ENCODE peak calls at places on chromosomes 11 and 22, in nine cellular contexts. J, K, D, G, O, B, F, A and E are unnamed samples. For H3K4me1, the result is how much of the 10 kb centered on the place peaks cover.

GRCh38 chr22:37496651-37497599 is 10.7 kb upstream of the MFNG start:
- DNase-seq in A (peak), G (no peak), F (no peak), D (no peak), B (no peak), J (peak), O (no peak), K (no peak), E (no peak)

GRCh38 chr11:2128512-2129322 is 10.5 kb downstream of the IGF2 start:
- DNase-seq in A (no peak), G (no peak), D (peak), O (no peak), F (no peak), J (no peak), K (no peak), B (no peak), E (no peak)

GRCh38 chr22:28187612-28188011 is 268.6 kb upstream of the PITPNB start:
- DNase-seq in D (no peak), F (no peak), B (no peak), G (no peak), K (no peak), A (no peak), J (no peak), O (no peak), E (no peak)

GRCh38 chr11:29957406-29957805 is 59.4 kb downstream of the KCNA4 start:
- DNase-seq in G (no peak), D (no peak), F (no peak), K (no peak), O (no peak), B (no peak), J (no peak), A (no peak), E (no peak)

GRCh38 chr11:71307811-71308645 is 55.7 kb upstream of the SHANK2 start:
- DNase-seq in J (no peak), O (no peak), G (peak), D (no peak), F (no peak), B (peak), K (peak), A (no peak), E (no peak)

GRCh38 chr11:70882716-70883085 is 369.7 kb downstream of the SHANK2 start:
- DNase-seq in O (no peak), K (no peak), J (no peak), B (no peak), F (no peak), A (no peak), D (no peak), G (no peak), E (no peak)

GRCh38 chr22:31103899-31104694 is 3.3 kb downstream of the SELENOM start:
- DNase-seq in J (no peak), B (no peak), A (no peak), O (peak), G (peak), K (peak), D (no peak), F (no peak), E (peak)

GRCh38 chr22:17266261-17266971 is 47.2 kb upstream of the ADA2 start:
- DNase-seq in F (no peak), B (no peak), J (no peak), G (no peak), D (no peak), O (peak), K (no peak), A (no peak), E (peak)

GRCh38 chr11:29173660-29174062 is 843.2 kb downstream of the KCNA4 start:
- DNase-seq in B (no peak), D (peak), J (peak), G (no peak), F (no peak), O (no peak), A (peak), K (no peak), E (no peak)

GRCh38 chr11:7143908-7144307 is 55.1 kb downstream of the RBMXL2 start:
- DNase-seq in O (no peak), K (no peak), B (no peak), G (no peak), D (no peak), A (no peak), J (peak), F (no peak), E (no peak)

GRCh38 chr11:111841370-111842053 is 29.9 kb downstream of the ALG9 start:
- DNase-seq in A (peak), B (peak), O (peak), K (peak), G (peak), J (peak), F (peak), D (peak), E (peak)

GRCh38 chr11:12556788-12557384 is 117.3 kb upstream of the TEAD1 start:
- DNase-seq in K (peak), J (peak), F (peak), G (no peak), B (peak), A (peak), D (peak), O (peak), E (peak)

GRCh38 chr11:60165946-60166345 is 16.9 kb downstream of the MS4A6A start:
- DNase-seq in F (no peak), O (no peak), A (no peak), K (no peak), B (no peak), J (no peak), D (no peak), G (no peak), E (no peak)

GRCh38 chr22:39287076-39287743 is 32.2 kb downstream of the RPL3 start:
- DNase-seq in K (no peak), B (no peak), J (no peak), A (no peak), O (no peak), D (no peak), F (no peak), G (peak), E (no peak)

GRCh38 chr11:34641456-34641855 is 20.6 kb downstream of the EHF start:
- DNase-seq in A (no peak), O (no peak), D (no peak), F (no peak), B (no peak), G (no peak), J (no peak), K (no peak), E (no peak)

GRCh38 chr11:95414217-95414616 is 183.2 kb upstream of the SESN3 start:
- DNase-seq in A (no peak), D (no peak), G (no peak), F (no peak), B (no peak), J (no peak), K (no peak), O (no peak), E (no peak)

GRCh38 chr11:86704710-86705109 is 32.3 kb upstream of the ME3 start:
- DNase-seq in G (no peak), A (no peak), B (no peak), O (no peak), D (no peak), F (no peak), J (no peak), K (no peak), E (no peak)

GRCh38 chr11:82185925-82186324 is 547.7 kb downstream of the FAM181B start:
- DNase-seq in B (no peak), K (no peak), G (no peak), O (no peak), J (no peak), A (no peak), F (no peak), D (no peak), E (no peak)

GRCh38 chr11:6365659-6366058 is 24.6 kb upstream of the SMPD1 start:
- DNase-seq in F (no peak), D (peak), K (no peak), A (no peak), B (peak), O (peak), G (no peak), J (no peak), E (no peak)

GRCh38 chr11:64545605-64546004 is 45.4 kb upstream of the SLC22A12 start:
- DNase-seq in O (no peak), F (no peak), J (peak), K (no peak), D (no peak), A (peak), G (peak), B (no peak), E (peak)

GRCh38 chr22:50627452-50627913 is 469 bp downstream of the ARSA start:
- DNase-seq in D (peak), F (no peak), K (peak), B (peak), J (no peak), G (peak), O (peak), A (no peak), E (no peak)

GRCh38 chr11:96122601-96123044 is 198.7 kb upstream of the MTMR2 start:
- DNase-seq in O (no peak), A (no peak), J (peak), B (no peak), G (no peak), F (no peak), D (no peak), K (no peak), E (no peak)

GRCh38 chr11:12761029-12761428 is 86.8 kb downstream of the TEAD1 start:
- DNase-seq in O (no peak), F (no peak), A (no peak), B (no peak), K (no peak), G (no peak), J (peak), D (no peak), E (no peak)

GRCh38 chr11:111680486-111681175 is 78.4 kb downstream of the SIK2 start:
- DNase-seq in B (no peak), O (no peak), D (no peak), J (no peak), F (no peak), A (no peak), K (no peak), G (no peak), E (no peak)

GRCh38 chr22:19194751-19195536 is 16.4 kb upstream of the SLC25A1 start:
- DNase-seq in F (no peak), K (peak), B (no peak), G (no peak), J (no peak), O (no peak), D (no peak), A (no peak), E (no peak)

GRCh38 chr11:131044851-131045250 is 128.6 kb upstream of the SNX19 start:
- DNase-seq in O (no peak), B (no peak), G (no peak), A (no peak), J (no peak), K (no peak), D (no peak), F (no peak), E (no peak)

GRCh38 chr11:8584511-8584910 is 9.5 kb downstream of the STK33 start:
- DNase-seq in A (no peak), K (no peak), B (no peak), D (peak), J (no peak), O (no peak), G (no peak), F (no peak), E (no peak)

GRCh38 chr11:34149786-34150185 is 44.4 kb downstream of the NAT10 start:
- DNase-seq in D (no peak), B (no peak), F (no peak), K (no peak), J (no peak), G (no peak), A (peak), O (no peak), E (no peak)

GRCh38 chr11:11821899-11822298 is 19.9 kb upstream of the USP47 start:
- DNase-seq in A (no peak), G (no peak), K (no peak), B (no peak), J (peak), F (no peak), D (no peak), O (no peak), E (no peak)

GRCh38 chr11:29432719-29433325 is 584.0 kb downstream of the KCNA4 start:
- DNase-seq in F (no peak), K (no peak), B (no peak), O (no peak), D (peak), A (peak), G (no peak), J (peak), E (no peak)

GRCh38 chr11:28715726-28716125 is 607.5 kb downstream of the METTL15 start:
- DNase-seq in D (no peak), G (no peak), A (no peak), B (no peak), J (no peak), O (no peak), F (no peak), K (no peak), E (no peak)

GRCh38 chr22:22195265-22196017 is 49.1 kb upstream of the VPREB1 start:
- DNase-seq in G (peak), B (peak), D (peak), A (peak), F (no peak), J (peak), O (peak), K (no peak), E (peak)

GRCh38 chr11:124633355-124633754 is 10.7 kb downstream of the TBRG1 start:
- DNase-seq in O (no peak), G (no peak), F (no peak), B (no peak), A (peak), D (no peak), K (no peak), J (peak), E (no peak)

GRCh38 chr22:47457509-47458300 is 695.3 kb downstream of the TBC1D22A start:
- DNase-seq in A (no peak), G (no peak), F (no peak), B (no peak), K (no peak), J (no peak), O (no peak), D (no peak), E (no peak)
- H3K4me1 ChIP-seq in A (under half), G (under half), F (under half), B (under half), K (under half), J (under half), O (under half), D (under half), E (under half)

GRCh38 chr22:41780714-41781507 is 19.6 kb upstream of the CCDC134 start:
- DNase-seq in G (peak), J (peak), D (peak), F (no peak), O (peak), K (peak), B (peak), A (no peak), E (peak)
- H3K27ac ChIP-seq in G (peak), J (no peak), D (no peak), F (no peak), O (no peak), K (no peak), B (peak), A (no peak), E (no peak)

GRCh38 chr11:44065851-44066731 is at the start of gene ACCS:
- DNase-seq in F (peak), K (peak), J (peak), D (peak), G (peak), O (peak), B (peak), A (peak), E (peak)
- TF ChIP-seq POLR2A in F (peak), K (peak), J (peak), D (no peak), G (peak), O (peak), B (no peak), A (peak), E (peak)

GRCh38 chr11:115806056-115806455 is 301.8 kb upstream of the CADM1 start:
- DNase-seq in B (no peak), J (no peak), F (no peak), A (no peak), G (no peak), O (no peak), D (no peak), K (no peak), E (no peak)

GRCh38 chr11:115808351-115808940 is 304.2 kb upstream of the CADM1 start:
- DNase-seq in J (no peak), O (no peak), B (no peak), A (no peak), F (no peak), G (no peak), D (no peak), K (no peak), E (no peak)

GRCh38 chr11:115802641-115803040 is 298.4 kb upstream of the CADM1 start:
- DNase-seq in O (no peak), F (no peak), J (no peak), B (no peak), D (no peak), A (no peak), K (no peak), G (no peak), E (no peak)

DNA sequence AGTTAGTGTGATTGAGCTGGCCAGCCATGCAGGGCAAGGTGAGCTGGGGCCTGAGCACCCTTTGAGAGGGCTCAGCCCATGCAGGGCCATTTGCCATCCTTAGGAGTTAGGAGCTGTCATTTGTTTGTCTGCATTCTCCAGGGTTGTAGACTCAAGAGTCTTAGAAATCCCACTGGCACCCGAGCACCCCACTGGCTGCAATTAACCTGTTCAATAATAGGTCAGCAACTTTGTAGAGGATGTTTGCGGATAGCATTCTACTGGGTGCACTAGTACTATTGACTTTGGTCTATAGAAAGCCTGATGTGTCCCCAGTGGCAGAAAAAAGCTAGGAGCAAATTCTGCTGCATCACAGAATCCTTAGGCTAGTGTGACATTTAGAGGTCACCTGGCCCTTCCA is 299.1 kb upstream of the CADM1 start:
- DNase-seq in A (no peak), F (no peak), O (no peak), B (no peak), D (no peak), G (no peak), K (no peak), J (no peak), E (no peak)
- H3K4me1 ChIP-seq in A (under half), F (under half), O (under half), B (under half), D (under half), G (under half), K (under half), J (under half), E (under half)

GRCh38 chr11:59142530-59143507 is at the start of gene FAM111A:
- DNase-seq in D (peak), B (peak), K (peak), A (peak), O (peak), G (peak), J (peak), F (peak), E (peak)

GRCh38 chr11:59144096-59144495 is 1.4 kb downstream of the FAM111A start:
- DNase-seq in F (no peak), J (peak), O (no peak), A (no peak), D (no peak), G (no peak), B (no peak), K (no peak), E (no peak)

GRCh38 chr11:59141673-59142460 is 789 bp upstream of the FAM111A start:
- DNase-seq in A (no peak), F (no peak), G (no peak), B (no peak), J (peak), D (no peak), O (no peak), K (no peak), E (no peak)

GRCh38 chr11:59144579-59145345 is 2.1 kb downstream of the FAM111A start:
- DNase-seq in G (peak), J (peak), O (peak), D (no peak), F (peak), K (peak), A (peak), B (peak), E (peak)

GRCh38 chr11:59145534-59145933 is 2.9 kb downstream of the FAM111A start:
- DNase-seq in J (peak), G (no peak), A (no peak), B (no peak), O (no peak), D (no peak), K (no peak), F (no peak), E (no peak)
- H3K27ac ChIP-seq in J (no peak), G (peak), A (peak), B (peak), O (no peak), D (no peak), K (no peak), F (no peak), E (no peak)

DNA sequence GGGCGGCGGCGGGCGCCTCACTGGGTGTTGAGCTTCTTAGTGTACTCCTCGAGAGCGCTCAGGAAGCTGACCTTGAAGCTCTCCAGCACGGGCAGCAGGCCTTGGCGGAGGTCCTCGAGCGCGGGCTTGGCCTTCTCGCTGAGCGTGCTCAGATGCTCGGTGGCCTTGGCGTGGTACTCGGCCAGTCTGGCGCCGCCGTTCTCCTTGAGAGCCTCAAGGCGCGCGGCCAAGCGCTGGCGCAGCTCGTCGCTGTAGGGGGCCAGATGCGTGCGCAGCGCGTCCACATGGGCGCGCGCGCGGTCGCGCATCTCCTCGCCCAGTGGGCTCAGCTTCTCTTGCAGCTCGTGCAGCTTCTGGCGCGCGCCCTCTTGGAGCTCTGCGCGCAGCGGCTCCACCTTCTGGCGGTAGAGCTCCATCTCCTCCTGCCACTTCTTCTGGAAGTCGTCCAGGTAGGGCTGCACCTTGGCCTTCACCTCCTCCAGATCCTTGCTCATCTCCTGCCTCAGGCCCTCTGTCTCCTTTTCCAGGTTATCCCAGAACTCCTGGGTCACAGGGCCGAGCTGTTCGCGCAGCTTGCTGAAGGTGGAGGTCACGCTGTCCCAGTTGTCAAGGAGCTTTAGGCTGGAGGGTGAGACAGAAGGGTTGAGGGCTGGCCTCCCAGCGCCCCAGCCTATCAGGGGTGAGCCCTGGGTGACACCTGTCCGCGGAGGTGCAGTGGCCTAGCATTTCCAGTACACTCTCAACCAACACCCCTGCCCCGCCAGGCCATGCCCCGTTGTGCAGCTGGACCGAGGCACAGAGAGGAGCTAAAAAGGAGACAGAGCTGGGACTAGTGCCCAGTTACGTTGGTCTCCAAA is 1.4 kb downstream of the APOA1 start:
- DNase-seq in B (peak), J (peak), A (peak), K (peak), O (peak), F (peak), D (peak), G (peak), E (peak)
- TF ChIP-seq POLR2A in B (no peak), J (no peak), A (peak), K (no peak), O (no peak), F (no peak), D (no peak), G (no peak), E (no peak)